ENCODE peak calls at places on chromosomes 11 and 22, in seven cellular contexts. G is IMR-90, B is neuronal stem cell, E is H9, T is H1, V is mesendoderm, I is trophoblast cell. K is an unnamed sample.

GRCh38 chr22:17198188-17199130 is 20.8 kb downstream of the ADA2 start:
- DNase-seq in V (peak; percentile 96), B (peak; percentile 90), I (no peak), G (no peak), T (peak; percentile 92), E (peak; percentile 93), K (peak; percentile 6)

GRCh38 chr22:24325105-24325757 is 54.6 kb downstream of the SPECC1L start:
- DNase-seq in G (peak; percentile 92), B (no peak), T (no peak), E (no peak), V (peak; percentile 78), I (peak; percentile 37), K (peak; percentile 92)

GRCh38 chr11:65771589-65772112 is 9.1 kb downstream of the AP5B1 start:
- DNase-seq in E (no peak), G (no peak), I (no peak), T (no peak), V (no peak), B (no peak), K (no peak)

GRCh38 chr11:16946477-16947282 is 67.5 kb downstream of the PLEKHA7 start:
- DNase-seq in B (no peak), E (no peak), I (no peak), T (no peak), V (peak; percentile 29), G (no peak), K (no peak)

GRCh38 chr22:49046000-49046545 is 781.6 kb downstream of the BRD1 start:
- DNase-seq in B (no peak), G (no peak), E (no peak), T (no peak), I (no peak), V (no peak), K (no peak)

GRCh38 chr11:121318848-121319834 is 26.6 kb downstream of the SC5D start:
- DNase-seq in B (peak; percentile 32), V (peak; percentile 51), E (no peak), I (peak; percentile 10), T (no peak), G (peak; percentile 56), K (peak; percentile 60)

GRCh38 chr22:23124611-23125511 is 16.9 kb downstream of the RSPH14 start:
- DNase-seq in B (no peak), G (no peak), E (no peak), V (no peak), T (no peak), I (no peak), K (no peak)

GRCh38 chr11:69797156-69797555 is 22.0 kb upstream of the FGF4 start:
- DNase-seq in B (no peak), E (no peak), I (no peak), T (no peak), G (no peak), V (no peak), K (no peak)

GRCh38 chr22:49960159-49960966 is at the start of gene PIM3:
- DNase-seq in G (peak; percentile 95), V (peak; percentile 97), I (peak; percentile 99), B (peak; percentile 94), T (peak; percentile 87), E (peak; percentile 94), K (peak; percentile 95)

GRCh38 chr11:106399075-106399500 is 321.6 kb downstream of the AASDHPPT start:
- DNase-seq in V (no peak), B (no peak), I (peak; percentile 21), E (no peak), T (no peak), G (peak; percentile 100), K (peak; percentile 98)

GRCh38 chr11:46252373-46252914 is 25.0 kb upstream of the CREB3L1 start:
- DNase-seq in E (peak; percentile 15), T (no peak), V (no peak), I (no peak), G (no peak), B (no peak), K (peak; percentile 42)

GRCh38 chr22:17972385-17973181 is 51.8 kb downstream of the MICAL3 start:
- DNase-seq in B (no peak), I (peak; percentile 78), T (no peak), G (peak; percentile 85), E (no peak), V (peak; percentile 79), K (peak; percentile 60)

GRCh38 chr11:75811485-75811884 is 3.5 kb upstream of the UVRAG start:
- DNase-seq in T (no peak), G (no peak), B (no peak), E (no peak), V (peak; percentile 48), I (no peak), K (no peak)

GRCh38 chr22:49788492-49788891 is 39.2 kb downstream of the BRD1 start:
- DNase-seq in V (no peak), T (no peak), E (no peak), G (no peak), I (no peak), B (no peak), K (peak; percentile 10)

GRCh38 chr11:65588199-65589054 is 7.2 kb downstream of the KCNK7 start:
- DNase-seq in B (no peak), V (peak; percentile 80), I (no peak), G (peak; percentile 32), T (no peak), E (peak; percentile 84), K (peak; percentile 59)

GRCh38 chr11:117720061-117720511 is 76.9 kb downstream of the DSCAML1 start:
- DNase-seq in B (peak; percentile 78), T (no peak), V (no peak), E (peak; percentile 66), G (no peak), I (no peak), K (no peak)

GRCh38 chr11:2904153-2905052 is 18.8 kb upstream of the CDKN1C start:
- DNase-seq in G (no peak), I (no peak), V (no peak), E (no peak), T (no peak), B (no peak), K (no peak)

GRCh38 chr11:102879801-102880200 is 5.0 kb upstream of the MMP12 start:
- DNase-seq in T (no peak), B (no peak), V (no peak), E (no peak), G (no peak), I (no peak), K (no peak)

GRCh38 chr22:25282671-25283561 is 63.5 kb downstream of the CRYBB2 start:
- DNase-seq in T (peak; percentile 78), V (peak; percentile 89), G (no peak), I (no peak), B (peak; percentile 18), E (peak; percentile 78), K (no peak)

GRCh38 chr11:76314741-76315090 is 66.2 kb downstream of the THAP12 start:
- DNase-seq in T (no peak), V (peak; percentile 60), G (peak; percentile 61), B (no peak), I (peak; percentile 30), E (no peak), K (peak; percentile 61)

GRCh38 chr22:48667289-48667688 is 1160.4 kb downstream of the BRD1 start:
- DNase-seq in G (no peak), B (no peak), I (no peak), E (no peak), V (no peak), T (no peak), K (no peak)

GRCh38 chr11:71201936-71202597 is 50.3 kb downstream of the SHANK2 start:
- DNase-seq in G (no peak), E (no peak), T (no peak), I (no peak), V (no peak), B (no peak), K (no peak)
- H3K79me1 ChIP-seq in G (no peaks in the 10 kb centered on the region), E (peaks cover 4% of the 10 kb centered on the region), T (peaks cover 24% of the 10 kb centered on the region), I (no peaks in the 10 kb centered on the region), V (peaks cover 5% of the 10 kb centered on the region), B (no peaks in the 10 kb centered on the region), K (peaks cover 9% of the 10 kb centered on the region)

GRCh38 chr11:47453365-47453764 is 4.4 kb upstream of the RAPSN start:
- DNase-seq in E (no peak), B (no peak), T (no peak), V (no peak), G (no peak), I (no peak), K (no peak)
- H3K27ac ChIP-seq in E (no peak overlapping the region), B (no peak overlapping the region), T (no peak overlapping the region), V (no peak overlapping the region), G (no peak overlapping the region), I (no peak overlapping the region), K (no peak overlapping the region)

GRCh38 chr22:21764038-21764804 is 28.6 kb upstream of the YPEL1 start:
- DNase-seq in G (no peak), V (no peak), E (no peak), B (no peak), I (no peak), T (no peak), K (no peak)
- H3K4ac ChIP-seq in G (no peak overlapping the region), V (no peak overlapping the region), E (no peak overlapping the region), B (no peak overlapping the region), I (no peak overlapping the region), T (no peak overlapping the region), K (no peak overlapping the region)

DNA sequence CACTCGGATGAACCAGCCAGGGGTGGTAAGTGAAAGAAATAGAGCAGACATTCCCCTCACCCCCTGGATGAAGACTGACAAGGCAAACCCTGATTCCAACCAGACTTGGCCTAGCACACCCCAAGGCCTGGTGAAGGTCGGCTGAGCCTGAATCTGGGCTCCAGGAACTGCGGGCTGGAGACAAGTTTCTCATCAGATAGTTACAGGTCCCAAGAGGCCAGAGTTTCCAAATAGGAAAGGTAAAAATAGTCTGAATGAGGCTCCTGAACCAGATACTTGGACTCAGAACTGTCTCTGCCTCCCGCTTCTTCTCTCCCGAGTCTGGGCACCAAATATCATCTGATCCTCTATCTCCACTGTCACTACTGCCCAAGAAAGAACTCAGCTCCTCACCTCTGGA is 7.8 kb downstream of the ZMAT5 start:
- DNase-seq in E (no peak), B (no peak), V (no peak), I (no peak), G (no peak), T (no peak), K (no peak)
- H3K79me1 ChIP-seq in E (no peaks in the 10 kb centered on the region), B (no peaks in the 10 kb centered on the region), V (no peaks in the 10 kb centered on the region), I (no peaks in the 10 kb centered on the region), G (peaks cover 3% of the 10 kb centered on the region), T (no peaks in the 10 kb centered on the region), K (peaks cover 9% of the 10 kb centered on the region)

DNA sequence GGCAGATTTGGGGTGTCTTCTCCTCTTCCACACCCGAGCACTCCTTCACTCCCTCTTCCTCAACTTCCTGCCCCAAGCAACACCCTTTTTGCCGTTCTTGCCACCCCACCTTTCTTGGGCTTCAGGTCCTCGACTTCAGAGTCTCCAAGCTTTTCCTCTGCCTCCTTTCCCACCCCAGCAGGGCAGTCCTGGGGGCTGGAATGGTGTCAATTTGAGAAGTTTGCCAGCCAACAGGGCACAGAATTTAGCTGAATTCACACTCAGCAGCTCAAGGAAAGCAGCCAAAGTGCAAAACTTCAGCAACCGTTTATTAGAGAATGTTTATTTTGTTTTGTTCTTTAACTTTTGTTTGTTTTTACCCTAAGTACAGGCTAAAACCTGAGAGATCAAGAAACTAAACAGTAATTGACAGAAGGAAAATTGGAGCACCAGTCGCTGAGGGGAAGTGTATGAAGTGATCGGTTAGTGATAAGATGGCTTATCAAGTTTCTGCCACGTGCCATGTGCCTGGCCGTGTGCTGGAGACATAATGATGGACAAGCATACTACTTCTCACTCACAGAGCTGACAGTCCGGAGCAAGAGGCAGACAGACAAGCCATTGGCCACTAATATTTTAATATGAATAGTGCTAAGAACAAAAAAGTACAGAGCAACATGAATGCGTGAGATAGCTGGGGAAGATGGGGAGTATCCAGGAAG is 44.4 kb downstream of the AHNAK start:
- DNase-seq in B (no peak), E (no peak), G (no peak), T (no peak), I (no peak), V (no peak), K (no peak)
- H3K27ac ChIP-seq in B (no peak overlapping the region), E (no peak overlapping the region), G (no peak overlapping the region), T (no peak overlapping the region), I (no peak overlapping the region), V (no peak overlapping the region), K (no peak overlapping the region)